ENCODE peak calls at places on chromosomes 11 and 22, in ten cellular contexts. X is mammary epithelial cell; A is naive thymus-derived CD4-positive, alpha-beta T cell; P is Peyer's patch; G is lower lobe of right lung; S is cardiac muscle cell; N is GM23248; M is body of pancreas; D is HCT116; H is aorta. J is an unnamed sample.

GRCh38 chr22:39955675-39956074 is 4.5 kb upstream of the TMA7B start:
- DNase-seq in X (no peak), A (no peak), P (no peak), G (no peak), S (no peak), N (no peak), M (no peak), D (no peak), H (no peak), J (no peak)

GRCh38 chr11:61555051-61555969 is 25.6 kb downstream of the SYT7 start:
- DNase-seq in X (no peak), A (no peak), P (no peak), G (no peak), S (peak; percentile 42), N (peak; percentile 48), M (no peak), D (no peak), H (no peak), J (no peak)

GRCh38 chr11:72229925-72230763 is 5.6 kb downstream of the INPPL1 start:
- DNase-seq in X (no peak), A (no peak), P (peak; percentile 12), G (no peak), S (no peak), N (no peak), M (no peak), D (no peak), H (peak; percentile 43), J (no peak)

GRCh38 chr11:70806461-70807194 is 408.3 kb downstream of the CTTN start:
- DNase-seq in X (no peak), A (no peak), P (no peak), G (no peak), S (no peak), N (no peak), M (no peak), D (no peak), H (no peak), J (no peak)

GRCh38 chr11:73461844-73462435 is 85.7 kb downstream of the RELT start:
- DNase-seq in X (no peak), A (no peak), P (no peak), G (no peak), S (no peak), N (no peak), M (no peak), D (no peak), H (no peak), J (no peak)

GRCh38 chr11:119318240-119319135 is 1.6 kb upstream of the MCAM start:
- DNase-seq in X (peak; percentile 86), A (no peak), P (peak; percentile 51), G (no peak), S (peak; percentile 39), N (peak; percentile 84), M (peak; percentile 33), D (no peak), H (no peak), J (no peak)

GRCh38 chr22:38707346-38707745 is 1.6 kb downstream of the GTPBP1 start:
- DNase-seq in X (peak; percentile 77), A (no peak), P (no peak), G (no peak), S (no peak), N (peak; percentile 75), M (no peak), D (no peak), H (no peak), J (no peak)

GRCh38 chr11:76339217-76339616 is 41.7 kb downstream of the THAP12 start:
- DNase-seq in X (no peak), A (no peak), P (no peak), G (peak; percentile 66), S (no peak), N (peak; percentile 44), M (peak; percentile 62), D (no peak), H (peak; percentile 78), J (no peak)

GRCh38 chr11:63829823-63830489 is 9.0 kb upstream of the MARK2 start:
- DNase-seq in X (no peak), A (no peak), P (no peak), G (no peak), S (peak; percentile 60), N (peak; percentile 24), M (no peak), D (no peak), H (no peak), J (no peak)

GRCh38 chr22:48210812-48211211 is 1448.4 kb downstream of the TBC1D22A start:
- DNase-seq in X (no peak), A (no peak), P (no peak), G (no peak), S (no peak), N (no peak), M (no peak), D (no peak), H (no peak), J (no peak)

GRCh38 chr22:16955678-16956210 is 52.3 kb downstream of the GAB4 start:
- DNase-seq in X (no peak), A (no peak), P (no peak), G (no peak), S (no peak), N (no peak), M (no peak), D (no peak), H (no peak), J (no peak)

GRCh38 chr11:60795291-60795690 is 10.2 kb downstream of the MS4A10 start:
- DNase-seq in X (no peak), A (no peak), P (no peak), G (no peak), S (no peak), N (no peak), M (no peak), D (no peak), H (no peak), J (no peak)

GRCh38 chr11:118572075-118572913 is at the start of gene ARCN1:
- DNase-seq in X (peak; percentile 53), A (peak; percentile 81), P (peak; percentile 80), G (peak; percentile 85), S (peak; percentile 84), N (peak; percentile 91), M (peak; percentile 80), D (peak; percentile 41), H (peak; percentile 88), J (peak; percentile 78)

GRCh38 chr11:17550455-17551346 is 3.6 kb downstream of the OTOG start:
- DNase-seq in X (no peak), A (no peak), P (no peak), G (no peak), S (no peak), N (peak; percentile 40), M (no peak), D (no peak), H (no peak), J (no peak)

GRCh38 chr11:32374261-32374711 is 61.1 kb downstream of the WT1 start:
- DNase-seq in X (no peak), A (no peak), P (no peak), G (no peak), S (peak; percentile 74), N (peak; percentile 39), M (peak; percentile 7), D (peak; percentile 19), H (no peak), J (no peak)

GRCh38 chr11:67245046-67245445 is 21.2 kb upstream of the GRK2 start:
- DNase-seq in X (no peak), A (no peak), P (no peak), G (no peak), S (no peak), N (no peak), M (no peak), D (no peak), H (no peak), J (no peak)
- H3K36me3 ChIP-seq in X (peaks cover 43% of the 10 kb centered on the region), A (peaks cover 62% of the 10 kb centered on the region), P (peaks cover 3% of the 10 kb centered on the region), G (peaks cover 77% of the 10 kb centered on the region), S (peaks cover 53% of the 10 kb centered on the region), N (peaks cover 61% of the 10 kb centered on the region), M (peaks cover under 1% of the 10 kb centered on the region), D (peaks cover 48% of the 10 kb centered on the region), H (peaks cover 14% of the 10 kb centered on the region), J (peaks cover 67% of the 10 kb centered on the region)

DNA sequence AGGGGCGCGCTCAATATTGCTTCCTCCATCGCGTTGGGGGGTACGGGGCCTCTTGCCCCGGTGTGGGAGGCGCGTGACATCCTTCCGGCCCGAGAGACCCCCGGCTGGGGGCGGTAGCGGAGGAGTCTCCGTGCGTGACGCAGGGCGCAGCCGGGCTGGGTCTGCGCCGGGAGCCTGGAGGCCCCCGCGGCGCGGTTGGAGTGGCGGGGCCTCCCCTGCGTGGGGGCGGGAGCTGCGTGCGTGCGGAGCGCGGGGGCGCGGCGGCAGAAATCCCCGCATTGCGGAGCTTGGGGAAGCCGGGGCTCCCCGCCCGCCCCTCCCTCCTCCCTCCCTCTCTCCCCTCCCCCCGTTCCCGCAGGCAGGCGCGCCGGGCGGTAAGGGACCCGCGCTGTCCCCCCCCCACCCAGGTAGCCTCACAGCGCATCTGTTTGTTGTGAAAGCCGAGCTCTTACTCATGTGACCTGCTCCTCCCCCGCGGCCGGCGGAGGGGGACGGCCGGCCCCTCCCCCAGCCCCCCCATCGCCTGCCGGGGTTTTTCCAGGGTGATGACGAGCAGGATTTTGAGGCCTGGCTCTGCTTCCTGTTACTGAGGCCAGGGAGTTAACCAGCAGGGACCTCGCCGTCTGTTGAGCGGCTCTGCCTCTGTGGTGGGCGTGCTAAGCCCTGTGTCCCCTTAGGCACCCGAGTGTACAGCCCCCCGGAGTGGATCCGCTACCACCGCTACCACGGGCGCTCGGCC is 1.6 kb downstream of the PIM3 start:
- DNase-seq in X (peak; percentile 93), A (peak; percentile 86), P (peak; percentile 76), G (peak; percentile 88), S (peak; percentile 82), N (peak; percentile 92), M (peak; percentile 93), D (no peak), H (peak; percentile 93), J (peak; percentile 75)
- H3K4me1 ChIP-seq in X (peaks cover 32% of the 10 kb centered on the region), A (peaks cover 26% of the 10 kb centered on the region), P (peaks cover 64% of the 10 kb centered on the region), G (peaks cover 68% of the 10 kb centered on the region), S (peaks cover 28% of the 10 kb centered on the region), N (peaks cover 5% of the 10 kb centered on the region), M (peaks cover 63% of the 10 kb centered on the region), D (peaks cover 63% of the 10 kb centered on the region), H (no peaks in the 10 kb centered on the region), J (peaks cover 33% of the 10 kb centered on the region)

DNA sequence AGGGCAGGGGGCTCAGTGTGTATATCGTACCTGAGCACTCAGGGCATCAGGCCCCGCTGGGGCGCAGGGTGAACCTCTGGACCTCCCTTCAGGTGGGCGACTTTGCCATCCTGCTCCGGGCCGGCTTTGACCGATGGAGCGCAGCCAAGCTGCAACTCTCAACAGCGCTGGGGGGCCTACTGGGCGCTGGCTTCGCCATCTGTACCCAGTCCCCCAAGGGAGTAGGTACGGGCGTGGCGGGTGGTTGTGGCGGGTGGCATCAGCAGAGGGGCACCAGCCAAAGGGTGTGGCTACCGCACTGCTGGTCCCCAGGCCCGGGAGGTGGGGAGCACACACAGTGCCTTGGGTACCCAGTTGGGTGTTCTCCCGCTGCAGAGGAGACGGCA is 6.3 kb downstream of the SLC39A13 start:
- DNase-seq in X (no peak), A (no peak), P (no peak), G (no peak), S (no peak), N (no peak), M (no peak), D (no peak), H (no peak), J (no peak)
- H3K36me3 ChIP-seq in X (peaks cover 8% of the 10 kb centered on the region), A (no peaks in the 10 kb centered on the region), P (no peaks in the 10 kb centered on the region), G (peaks cover 67% of the 10 kb centered on the region), S (peaks cover 9% of the 10 kb centered on the region), N (peaks cover 11% of the 10 kb centered on the region), M (peaks cover 7% of the 10 kb centered on the region), D (peaks cover 8% of the 10 kb centered on the region), H (no peaks in the 10 kb centered on the region), J (peaks cover 21% of the 10 kb centered on the region)

DNA sequence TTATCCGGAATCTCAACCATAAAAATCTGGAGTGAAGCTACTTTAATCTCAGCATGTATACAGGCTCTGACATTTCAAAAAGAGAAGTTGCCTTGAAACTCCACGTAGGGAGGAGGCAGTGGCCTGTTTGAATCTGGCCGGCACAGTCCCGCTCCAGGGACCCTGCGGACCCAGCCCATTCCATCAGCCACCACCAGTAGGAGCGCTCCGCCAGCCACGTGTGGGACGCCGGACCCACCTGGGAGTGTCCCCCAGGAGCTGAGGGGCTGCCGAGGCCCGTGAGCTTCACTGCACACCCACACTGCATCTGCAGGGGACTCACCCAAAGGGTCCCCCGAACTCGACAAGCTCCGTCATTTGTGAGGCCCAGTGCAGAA is 1.8 kb upstream of the SYT8 start:
- DNase-seq in X (no peak), A (no peak), P (no peak), G (peak; percentile 47), S (no peak), N (no peak), M (no peak), D (no peak), H (peak; percentile 40), J (no peak)
- H3K4me1 ChIP-seq in X (peaks cover 100% of the 10 kb centered on the region), A (peaks cover 5% of the 10 kb centered on the region), P (peaks cover 55% of the 10 kb centered on the region), G (peaks cover 40% of the 10 kb centered on the region), S (peaks cover 2% of the 10 kb centered on the region), N (peaks cover 10% of the 10 kb centered on the region), M (peaks cover 73% of the 10 kb centered on the region), D (peaks cover 76% of the 10 kb centered on the region), H (no peaks in the 10 kb centered on the region), J (peaks cover 7% of the 10 kb centered on the region)

J was measured in CD8-positive, alpha-beta memory T cell.